ENCODE peak calls at places on chromosomes 11 and 22, in ten cellular contexts. T is left ventricle myocardium inferior; I is adipocyte; H is HepG2; X is colonic mucosa; Y is suprapubic skin; E is effector memory CD4-positive, alpha-beta T cell; M is Caco-2; K is endodermal cell; V is WERI-Rb-1. S is an unnamed sample. For H3K9me3, the result is how much of the 10 kb centered on the place peaks cover.

GRCh38 chr11:39365809-39366436 is 2093.5 kb downstream of the LRRC4C start:
- DNase-seq in T (no peak), K (no peak), M (peak), H (no peak), V (peak), X (no peak), Y (no peak), E (no peak), I (no peak), S (peak)

GRCh38 chr11:106012744-106013143 is 9.3 kb downstream of the MSANTD4 start:
- DNase-seq in T (no peak), E (no peak), I (peak), Y (no peak), V (no peak), M (no peak), X (no peak), H (no peak), K (no peak), S (no peak)

GRCh38 chr11:122711831-122712378 is 56.4 kb downstream of the UBASH3B start:
- DNase-seq in T (no peak), M (no peak), I (peak), E (no peak), Y (no peak), X (no peak), H (no peak), V (no peak), K (no peak), S (no peak)

GRCh38 chr11:12889243-12889642 is 119.9 kb upstream of the RASSF10 start:
- DNase-seq in V (no peak), H (no peak), Y (no peak), K (no peak), I (peak), M (no peak), X (no peak), E (no peak), T (peak), S (no peak)

GRCh38 chr22:19772673-19773469 is 12.3 kb downstream of the TBX1 start:
- DNase-seq in X (no peak), V (no peak), T (no peak), I (no peak), K (no peak), Y (no peak), H (no peak), M (no peak), E (no peak), S (no peak)

GRCh38 chr11:130313383-130314183 is 1.1 kb downstream of the ZBTB44 start:
- DNase-seq in H (no peak), K (no peak), X (no peak), Y (no peak), M (no peak), I (peak), V (no peak), T (no peak), E (no peak), S (peak)

GRCh38 chr22:22362939-22363338 is 118.4 kb downstream of the VPREB1 start:
- DNase-seq in I (no peak), T (no peak), Y (no peak), M (no peak), H (no peak), V (no peak), E (no peak), X (no peak), K (no peak), S (no peak)

GRCh38 chr11:95085117-95085825 is 4.4 kb upstream of the ENDOD1 start:
- DNase-seq in X (no peak), M (no peak), Y (no peak), H (no peak), K (no peak), I (no peak), E (no peak), V (no peak), T (no peak), S (no peak)

GRCh38 chr11:105392546-105392945 is 217.3 kb upstream of the GRIA4 start:
- DNase-seq in H (no peak), T (no peak), E (no peak), Y (no peak), M (no peak), I (peak), K (no peak), X (no peak), V (no peak), S (no peak)

GRCh38 chr11:119375629-119376196 is 5.8 kb downstream of the USP2 start:
- DNase-seq in T (peak), I (no peak), E (no peak), M (no peak), K (peak), H (peak), Y (no peak), X (peak), V (peak), S (no peak)

GRCh38 chr22:20009582-20010306 is 6.9 kb downstream of the ARVCF start:
- DNase-seq in T (no peak), E (no peak), V (no peak), H (no peak), Y (no peak), I (no peak), K (peak), X (no peak), M (no peak), S (no peak)

GRCh38 chr22:43113516-43114251 is 3.1 kb downstream of the BIK start:
- DNase-seq in M (no peak), E (no peak), Y (no peak), H (peak), I (no peak), K (no peak), T (no peak), V (no peak), X (no peak), S (no peak)

GRCh38 chr11:8061555-8062428 is 19.2 kb upstream of the TUB start:
- DNase-seq in H (no peak), M (no peak), V (no peak), Y (no peak), X (no peak), K (peak), E (no peak), T (no peak), I (no peak), S (no peak)

GRCh38 chr11:59247535-59248227 is 35.0 kb upstream of the MPEG1 start:
- DNase-seq in K (no peak), M (no peak), I (peak), E (no peak), H (no peak), Y (no peak), T (peak), V (no peak), X (no peak), S (no peak)

DNA sequence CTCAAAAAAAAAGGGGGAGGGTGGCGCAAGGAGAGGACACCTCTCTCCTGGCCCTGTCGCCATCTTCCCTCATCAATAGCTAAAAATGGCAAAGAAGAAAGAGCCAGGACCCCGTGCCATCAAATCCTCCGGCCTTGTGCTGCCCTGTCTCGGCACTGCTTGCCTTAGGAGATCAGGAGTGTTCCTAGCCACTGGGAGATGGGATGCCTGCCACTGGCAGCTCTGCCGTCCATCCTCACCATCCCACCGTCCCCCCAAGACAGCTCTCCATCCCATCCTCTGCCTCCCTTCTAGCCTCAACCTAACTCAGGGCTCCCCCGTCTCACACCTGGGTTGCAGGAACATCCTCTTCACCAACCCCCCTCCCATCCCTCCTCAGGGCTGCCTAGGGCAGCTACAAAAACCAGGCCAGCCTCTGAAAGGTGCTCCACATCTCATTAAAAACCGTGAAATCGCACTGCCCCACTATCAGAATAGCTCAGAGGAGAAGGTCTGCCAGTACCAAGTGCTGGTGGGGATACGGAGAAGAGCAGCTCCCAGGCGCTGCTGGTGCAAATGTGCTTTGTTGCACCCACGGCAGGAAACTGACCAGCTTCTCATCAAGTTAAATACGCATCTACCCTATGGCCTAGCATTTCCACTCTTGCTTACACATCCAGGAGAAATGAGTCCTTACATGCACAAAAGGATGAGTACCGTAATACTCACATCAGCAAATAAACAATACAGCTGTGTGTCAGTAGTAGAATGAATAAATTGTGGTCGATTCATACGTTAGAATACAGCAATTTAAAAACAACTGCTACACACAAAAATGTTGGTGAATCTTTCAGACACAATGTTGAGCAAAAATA is 31.7 kb upstream of the GCAT start:
- DNase-seq in H (no peak), M (no peak), V (no peak), T (no peak), I (peak), K (no peak), X (no peak), E (no peak), Y (no peak), S (no peak)
- H3K9me3 ChIP-seq in H (under half), M (under half), V (under half), T (under half), I (under half), K (under half), X (under half), E (under half), Y (under half), S (under half)

GRCh38 chr22:48564995-48565394 is 1262.7 kb downstream of the BRD1 start:
- DNase-seq in X (no peak), Y (no peak), E (no peak), V (no peak), K (no peak), H (no peak), I (no peak), M (no peak), T (no peak), S (no peak)
- H3K9me3 ChIP-seq in X (under half), Y (under half), E (under half), V (under half), K (under half), H (under half), I (under half), M (under half), T (under half), S (under half)

GRCh38 chr11:70651036-70651435 is 252.7 kb downstream of the CTTN start:
- DNase-seq in M (no peak), H (no peak), T (no peak), Y (no peak), E (no peak), X (no peak), I (no peak), K (no peak), V (no peak), S (no peak)
- H3K9me3 ChIP-seq in M (under half), H (under half), T (under half), Y (under half), E (under half), X (under half), I (under half), K (under half), V (under half), S (under half)

GRCh38 chr11:114623720-114624119 is 28.1 kb upstream of the NXPE4 start:
- DNase-seq in E (no peak), V (no peak), K (peak), T (no peak), I (no peak), H (no peak), Y (no peak), M (no peak), X (no peak), S (no peak)
- H3K9me3 ChIP-seq in E (under half), V (under half), K (half or more), T (under half), I (under half), H (half or more), Y (under half), M (under half), X (under half), S (under half)

GRCh38 chr11:47928426-47928825 is 51.9 kb upstream of the PTPRJ start:
- DNase-seq in Y (no peak), T (no peak), X (no peak), K (peak), V (no peak), I (no peak), H (no peak), E (no peak), M (no peak), S (no peak)
- H3K9me3 ChIP-seq in Y (under half), T (under half), X (under half), K (under half), V (under half), I (under half), H (under half), E (under half), M (under half), S (under half)

S was measured in small intestine.